ENCODE peak calls at places on chromosomes 16 and 17, in four cellular contexts. One of them, this sample, is unnamed.

GRCh38 chr16:85138825-85139627 is 26.8 kb upstream of the CIBAR2 start:
- DNase-seq in tibial nerve: no peak
- DNase-seq in fibroblast of villous mesenchyme: no peak
- DNase-seq in EH: no peak
- DNase-seq in this sample: no peak

GRCh38 chr16:58493756-58494431 is 6.0 kb upstream of the NDRG4 start:
- DNase-seq in fibroblast of villous mesenchyme: no peak
- DNase-seq in tibial nerve: no peak
- DNase-seq in EH: no peak
- DNase-seq in this sample: no peak

GRCh38 chr17:39674702-39675389 is 6.6 kb downstream of the PNMT start:
- DNase-seq in tibial nerve: no peak
- DNase-seq in fibroblast of villous mesenchyme: no peak
- DNase-seq in EH: no peak
- DNase-seq in this sample: no peak

GRCh38 chr16:57620316-57621231 is 7.9 kb upstream of the ADGRG1 start:
- DNase-seq in EH: no peak
- DNase-seq in fibroblast of villous mesenchyme: no peak
- DNase-seq in tibial nerve: peak; percentile 5
- DNase-seq in this sample: no peak

GRCh38 chr17:63984651-63985386 is 12.1 kb upstream of the SCN4A start:
- DNase-seq in fibroblast of villous mesenchyme: peak; percentile 85
- DNase-seq in tibial nerve: no peak
- DNase-seq in EH: peak; percentile 89
- DNase-seq in this sample: no peak

GRCh38 chr17:29102046-29102445 is 59.1 kb downstream of the PIPOX start:
- DNase-seq in fibroblast of villous mesenchyme: no peak
- DNase-seq in tibial nerve: no peak
- DNase-seq in EH: peak; percentile 26
- DNase-seq in this sample: no peak

GRCh38 chr16:70589998-70590471 is 56.3 kb upstream of the IL34 start:
- DNase-seq in fibroblast of villous mesenchyme: peak; percentile 77
- DNase-seq in EH: peak; percentile 43
- DNase-seq in tibial nerve: no peak
- DNase-seq in this sample: no peak

GRCh38 chr16:84559311-84559932 is 55.0 kb upstream of the MEAK7 start:
- DNase-seq in EH: no peak
- DNase-seq in fibroblast of villous mesenchyme: no peak
- DNase-seq in tibial nerve: no peak
- DNase-seq in this sample: no peak

GRCh38 chr16:70018254-70018653 is 67.1 kb downstream of the CLEC18A start:
- DNase-seq in tibial nerve: no peak
- DNase-seq in fibroblast of villous mesenchyme: no peak
- DNase-seq in EH: peak; percentile 18
- DNase-seq in this sample: peak; percentile 47